ENCODE peak calls at places on chromosomes 4 and X, in nine cellular contexts. F, E, N, M, W, S, O, U and J are unnamed samples.

GRCh38 chr4:101171747-101172146 is 175.6 kb downstream of the PPP3CA start:
- DNase-seq in F (no peak), E (no peak), N (no peak), M (no peak), W (no peak), S (no peak), O (no peak), U (no peak), J (no peak)

GRCh38 chr4:4323705-4324534 is 33.9 kb downstream of the ZBTB49 start:
- DNase-seq in F (no peak), E (no peak), N (no peak), M (no peak), W (no peak), S (no peak), O (no peak), U (no peak), J (no peak)

GRCh38 chrX:107716045-107716684 is 59.4 kb downstream of the TSC22D3 start:
- DNase-seq in F (peak; percentile 60), E (no peak), N (no peak), M (peak; percentile 60), W (peak; percentile 20), S (peak; percentile 63), O (no peak), U (no peak), J (no peak)

GRCh38 chrX:131923614-131924250 is 99.4 kb upstream of the STK26 start:
- DNase-seq in F (no peak), E (no peak), N (no peak), M (no peak), W (no peak), S (no peak), O (no peak), U (no peak), J (no peak)

GRCh38 chrX:39875834-39876625 is 221.7 kb downstream of the BCOR start:
- DNase-seq in F (no peak), E (no peak), N (no peak), M (peak; percentile 87), W (no peak), S (no peak), O (no peak), U (no peak), J (no peak)

GRCh38 chrX:115311139-115311538 is 21.6 kb downstream of the LUZP4 start:
- DNase-seq in F (no peak), E (no peak), N (no peak), M (no peak), W (no peak), S (no peak), O (no peak), U (no peak), J (no peak)

GRCh38 chrX:69165116-69165651 is at the start of gene PJA1:
- DNase-seq in F (peak; percentile 76), E (peak; percentile 76), N (peak; percentile 30), M (peak; percentile 80), W (peak; percentile 62), S (peak; percentile 81), O (peak; percentile 51), U (peak; percentile 64), J (peak; percentile 51)

GRCh38 chr4:68348577-68348976 is 1.3 kb downstream of the YTHDC1 start:
- DNase-seq in F (no peak), E (no peak), N (no peak), M (peak; percentile 23), W (no peak), S (no peak), O (no peak), U (no peak), J (no peak)

GRCh38 chr4:95045429-95045828 is 287.7 kb downstream of the BMPR1B start:
- DNase-seq in F (no peak), E (no peak), N (no peak), M (no peak), W (no peak), S (no peak), O (no peak), U (no peak), J (no peak)

GRCh38 chr4:10074767-10075105 is 41.9 kb downstream of the WDR1 start:
- DNase-seq in F (no peak), E (peak; percentile 28), N (no peak), M (peak; percentile 76), W (no peak), S (no peak), O (no peak), U (no peak), J (no peak)

GRCh38 chr4:125547842-125548241 is 233.1 kb downstream of the FAT4 start:
- DNase-seq in F (no peak), E (no peak), N (no peak), M (no peak), W (no peak), S (no peak), O (no peak), U (no peak), J (no peak)

GRCh38 chr4:128338634-128339355 is 51.2 kb upstream of the PGRMC2 start:
- DNase-seq in F (no peak), E (no peak), N (no peak), M (no peak), W (no peak), S (no peak), O (no peak), U (no peak), J (no peak)

GRCh38 chrX:49308604-49309269 is 5.3 kb downstream of the GAGE10 start:
- DNase-seq in F (no peak), E (no peak), N (no peak), M (no peak), W (no peak), S (no peak), O (peak; percentile 8), U (no peak), J (peak; percentile 7)

GRCh38 chr4:118752551-118752950 is 67.4 kb downstream of the METTL14 start:
- DNase-seq in F (no peak), E (no peak), N (no peak), M (no peak), W (no peak), S (no peak), O (no peak), U (no peak), J (no peak)

GRCh38 chr4:84470204-84470785 is 28.8 kb downstream of the NKX6-1 start:
- DNase-seq in F (no peak), E (no peak), N (no peak), M (peak; percentile 25), W (no peak), S (no peak), O (no peak), U (no peak), J (no peak)

GRCh38 chr4:138522366-138522765 is 280.2 kb upstream of the SLC7A11 start:
- DNase-seq in F (no peak), E (peak; percentile 13), N (no peak), M (peak; percentile 20), W (no peak), S (no peak), O (no peak), U (no peak), J (no peak)

GRCh38 chrX:30990361-30990760 is 81.5 kb downstream of the FTHL17 start:
- DNase-seq in F (no peak), E (no peak), N (no peak), M (no peak), W (no peak), S (no peak), O (no peak), U (no peak), J (no peak)

GRCh38 chr4:89939464-89939863 is 44.8 kb downstream of the MMRN1 start:
- DNase-seq in F (no peak), E (no peak), N (no peak), M (peak; percentile 12), W (no peak), S (no peak), O (no peak), U (no peak), J (no peak)

GRCh38 chr4:168569066-168569908 is 72.4 kb downstream of the PALLD start:
- DNase-seq in F (no peak), E (no peak), N (no peak), M (no peak), W (no peak), S (no peak), O (no peak), U (no peak), J (no peak)

GRCh38 chr4:684611-685010 is 4.3 kb downstream of the SLC49A3 start:
- DNase-seq in F (no peak), E (no peak), N (no peak), M (no peak), W (no peak), S (no peak), O (no peak), U (no peak), J (no peak)

GRCh38 chrX:23901065-23901464 is 6.7 kb downstream of the APOO start:
- DNase-seq in F (no peak), E (no peak), N (no peak), M (no peak), W (no peak), S (no peak), O (no peak), U (no peak), J (no peak)

GRCh38 chrX:68999351-68999750 is 165.9 kb downstream of the PJA1 start:
- DNase-seq in F (no peak), E (no peak), N (no peak), M (no peak), W (no peak), S (no peak), O (no peak), U (no peak), J (no peak)

GRCh38 chr4:43048570-43048969 is 156.1 kb downstream of the GRXCR1 start:
- DNase-seq in F (no peak), E (no peak), N (no peak), M (peak; percentile 13), W (no peak), S (no peak), O (no peak), U (no peak), J (no peak)

GRCh38 chr4:79578613-79579012 is 170.6 kb upstream of the GK2 start:
- DNase-seq in F (no peak), E (no peak), N (no peak), M (no peak), W (no peak), S (no peak), O (no peak), U (no peak), J (no peak)

GRCh38 chrX:70124678-70125077 is 8.6 kb upstream of the IGBP1 start:
- DNase-seq in F (no peak), E (no peak), N (no peak), M (no peak), W (no peak), S (no peak), O (no peak), U (no peak), J (no peak)

GRCh38 chr4:116400480-116400879 is 684.9 kb downstream of the TRAM1L1 start:
- DNase-seq in F (no peak), E (no peak), N (no peak), M (no peak), W (no peak), S (no peak), O (no peak), U (no peak), J (no peak)

GRCh38 chr4:7330811-7331681 is 103.7 kb downstream of the PSAPL1 start:
- DNase-seq in F (no peak), E (no peak), N (no peak), M (no peak), W (no peak), S (peak; percentile 31), O (no peak), U (no peak), J (no peak)